ENCODE peak calls at places on chromosomes 12 and 14, in five cellular contexts. S is myocyte, D is anterior cingulate cortex, U is NCI-H774, Y is islet precursor cell. W is an unnamed sample.

GRCh38 chr12:117567644-117568043 is 206.2 kb upstream of the NOS1 start:
- DNase-seq in S (no peak), D (no peak), U (no peak), Y (no peak), W (no peak)

GRCh38 chr14:104425763-104426691 is 153.5 kb upstream of the C14orf180 start:
- DNase-seq in S (no peak), D (no peak), U (no peak), Y (peak), W (no peak)

GRCh38 chr12:124091835-124092234 is 118.8 kb downstream of the ZNF664 start:
- DNase-seq in S (no peak), D (no peak), U (no peak), Y (no peak), W (no peak)

GRCh38 chr14:81209187-81209836 is 11.4 kb downstream of the GTF2A1 start:
- DNase-seq in S (no peak), D (no peak), U (no peak), Y (no peak), W (no peak)

GRCh38 chr14:58565834-58566233 is 71.9 kb upstream of the DACT1 start:
- DNase-seq in S (no peak), D (no peak), U (no peak), Y (no peak), W (no peak)

GRCh38 chr12:14239350-14239934 is 126.0 kb upstream of the ATF7IP start:
- DNase-seq in S (peak), D (no peak), U (no peak), Y (peak), W (no peak)

GRCh38 chr12:51863921-51864700 is 15.6 kb upstream of the FIGNL2 start:
- DNase-seq in S (no peak), D (no peak), U (peak), Y (peak), W (no peak)

GRCh38 chr12:51077930-51078329 is 5.5 kb downstream of the CSRNP2 start:
- DNase-seq in S (peak), D (no peak), U (no peak), Y (peak), W (no peak)

GRCh38 chr12:53504004-53504920 is 3.0 kb downstream of the NPFF start:
- DNase-seq in S (no peak), D (no peak), U (no peak), Y (peak), W (no peak)

GRCh38 chr12:112226768-112227167 is 101.4 kb downstream of the TRAFD1 start:
- DNase-seq in S (no peak), D (no peak), U (no peak), Y (no peak), W (no peak)

GRCh38 chr12:131828671-131829350 is 618 bp downstream of the MMP17 start:
- DNase-seq in S (no peak), D (no peak), U (no peak), Y (peak), W (no peak)